ENCODE peak calls at places on chromosome 14, in six cellular contexts. D, L, E, N, A and I are unnamed samples.

GRCh38 chr14:100025111-100025510 is 40.1 kb upstream of the EVL start:
- DNase-seq in D (peak; percentile 73), L (peak; percentile 35), E (peak; percentile 62), N (no peak), A (peak; percentile 35), I (peak; percentile 86)

GRCh38 chr14:69827560-69827959 is 30.5 kb upstream of the SLC10A1 start:
- DNase-seq in D (no peak), L (no peak), E (no peak), N (no peak), A (no peak), I (no peak)

GRCh38 chr14:28057286-28058011 is 709.1 kb upstream of the FOXG1 start:
- DNase-seq in D (no peak), L (peak; percentile 4), E (no peak), N (no peak), A (no peak), I (peak; percentile 1)

GRCh38 chr14:99560946-99561683 is 42.9 kb downstream of the CCDC85C start:
- DNase-seq in D (no peak), L (no peak), E (no peak), N (no peak), A (no peak), I (peak; percentile 18)

GRCh38 chr14:23056956-23057756 is at the start of gene CDH24:
- DNase-seq in D (peak; percentile 58), L (peak; percentile 62), E (peak; percentile 90), N (no peak), A (no peak), I (peak; percentile 84)

GRCh38 chr14:33237102-33237501 is 298.4 kb downstream of the NPAS3 start:
- DNase-seq in D (no peak), L (no peak), E (no peak), N (no peak), A (no peak), I (no peak)

GRCh38 chr14:91255820-91256219 is 11.3 kb upstream of the GPR68 start:
- DNase-seq in D (no peak), L (no peak), E (no peak), N (no peak), A (no peak), I (no peak)

GRCh38 chr14:80805136-80805535 is 136.4 kb downstream of the CEP128 start:
- DNase-seq in D (no peak), L (no peak), E (no peak), N (no peak), A (no peak), I (no peak)

GRCh38 chr14:97719931-97720330 is 922.7 kb downstream of the VRK1 start:
- DNase-seq in D (no peak), L (no peak), E (no peak), N (no peak), A (no peak), I (no peak)

GRCh38 chr14:23294734-23295561 is 7.7 kb downstream of the PPP1R3E start:
- DNase-seq in D (peak; percentile 55), L (peak; percentile 55), E (peak; percentile 41), N (no peak), A (peak; percentile 77), I (peak; percentile 66)

GRCh38 chr14:71399057-71399487 is 491.8 kb downstream of the PCNX1 start:
- DNase-seq in D (no peak), L (no peak), E (no peak), N (peak; percentile 83), A (no peak), I (peak; percentile 63)

GRCh38 chr14:54300881-54301280 is 95.9 kb upstream of the CDKN3 start:
- DNase-seq in D (no peak), L (no peak), E (no peak), N (no peak), A (peak; percentile 17), I (no peak)
- TF ChIP-seq MYC in D (no peak), L (no peak), E (no peak), N (no peak), A (no peak), I (no peak)

GRCh38 chr14:93965968-93966474 is 10.3 kb downstream of the ASB2 start:
- DNase-seq in D (no peak), L (no peak), E (no peak), N (no peak), A (no peak), I (no peak)
- TF ChIP-seq MYC in D (no peak), L (no peak), E (no peak), N (no peak), A (no peak), I (no peak)

GRCh38 chr14:104559043-104559768 is 20.4 kb upstream of the C14orf180 start:
- DNase-seq in D (no peak), L (no peak), E (no peak), N (no peak), A (no peak), I (no peak)
- TF ChIP-seq MYC in D (no peak), L (no peak), E (no peak), N (no peak), A (no peak), I (no peak)

GRCh38 chr14:40629144-40629543 is 977.5 kb upstream of the LRFN5 start:
- DNase-seq in D (no peak), L (no peak), E (no peak), N (no peak), A (no peak), I (no peak)

GRCh38 chr14:40618225-40618898 is 988.3 kb upstream of the LRFN5 start:
- DNase-seq in D (no peak), L (no peak), E (no peak), N (no peak), A (no peak), I (no peak)

GRCh38 chr14:40623641-40624040 is 983.0 kb upstream of the LRFN5 start:
- DNase-seq in D (no peak), L (no peak), E (no peak), N (no peak), A (no peak), I (no peak)
- TF ChIP-seq MYC in D (no peak), L (no peak), E (no peak), N (no peak), A (no peak), I (no peak)

GRCh38 chr14:73771848-73772705 is 57.9 kb upstream of the PNMA1 start:
- DNase-seq in D (no peak), L (peak; percentile 80), E (peak; percentile 91), N (peak; percentile 85), A (peak; percentile 94), I (peak; percentile 77)

GRCh38 chr14:73775339-73776193 is 61.4 kb upstream of the PNMA1 start:
- DNase-seq in D (no peak), L (no peak), E (no peak), N (no peak), A (no peak), I (no peak)

GRCh38 chr14:73774671-73775070 is 60.5 kb upstream of the PNMA1 start:
- DNase-seq in D (no peak), L (no peak), E (no peak), N (no peak), A (no peak), I (no peak)

GRCh38 chr14:73774244-73774575 is 60.0 kb upstream of the PNMA1 start:
- DNase-seq in D (no peak), L (no peak), E (no peak), N (no peak), A (no peak), I (no peak)

DNA sequence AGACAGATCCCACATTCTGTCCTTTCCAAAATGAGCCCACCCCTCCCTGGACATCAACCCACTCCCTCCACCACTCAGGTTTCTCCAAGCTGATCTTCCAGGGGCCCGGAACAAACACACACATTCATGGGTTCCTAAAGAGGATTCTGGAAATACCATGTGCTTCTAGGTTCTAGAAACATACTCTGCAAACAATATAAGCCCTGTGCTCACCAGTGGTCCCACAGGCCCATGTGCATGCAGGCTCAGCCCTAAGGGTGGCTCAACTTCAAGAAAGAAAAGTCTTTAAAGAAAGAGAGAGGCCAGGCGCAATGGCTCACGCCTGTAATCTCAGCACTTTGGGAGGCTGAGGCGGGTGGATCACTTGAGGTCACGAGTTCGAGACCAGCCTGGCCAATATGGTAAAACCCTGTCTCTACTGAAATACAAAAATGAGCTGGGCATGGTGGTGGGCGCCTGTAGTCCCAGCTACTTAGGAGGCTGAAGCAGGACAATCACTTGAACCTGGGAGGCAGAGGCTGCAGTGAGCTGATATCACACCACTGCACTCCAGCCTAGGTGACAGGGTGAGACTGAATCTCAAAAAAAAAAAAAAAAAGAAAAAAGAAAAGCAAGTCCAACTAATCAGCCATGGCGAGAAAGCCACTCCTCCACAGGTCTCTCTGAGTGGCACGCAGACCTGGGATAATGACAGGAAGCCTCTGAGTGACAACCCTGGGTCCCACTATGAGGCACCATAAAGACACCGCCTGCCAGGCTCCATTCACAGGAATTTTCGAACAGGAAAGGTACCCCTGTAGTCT is 59.5 kb upstream of the PNMA1 start:
- DNase-seq in D (no peak), L (no peak), E (no peak), N (no peak), A (no peak), I (no peak)
- TF ChIP-seq MYC in D (no peak), L (no peak), E (no peak), N (no peak), A (no peak), I (no peak)

GRCh38 chr14:66082009-66082408 is 404.2 kb upstream of the CCDC196 start:
- DNase-seq in D (no peak), L (peak; percentile 84), E (no peak), N (no peak), A (no peak), I (no peak)
- TF ChIP-seq MYC in D (no peak), L (no peak), E (no peak), N (no peak), A (no peak), I (no peak)

GRCh38 chr14:62689741-62690140 is 355.5 kb downstream of the KCNH5 start:
- DNase-seq in D (peak; percentile 55), L (no peak), E (no peak), N (no peak), A (peak; percentile 66), I (no peak)

GRCh38 chr14:62692490-62693106 is 352.7 kb downstream of the KCNH5 start:
- DNase-seq in D (peak; percentile 22), L (no peak), E (no peak), N (no peak), A (peak; percentile 5), I (no peak)

GRCh38 chr14:62694075-62694474 is 351.2 kb downstream of the KCNH5 start:
- DNase-seq in D (peak; percentile 47), L (no peak), E (no peak), N (no peak), A (no peak), I (no peak)

GRCh38 chr14:62687818-62688217 is 357.4 kb downstream of the KCNH5 start:
- DNase-seq in D (no peak), L (no peak), E (no peak), N (no peak), A (no peak), I (no peak)

GRCh38 chr14:62691613-62692489 is 353.4 kb downstream of the KCNH5 start:
- DNase-seq in D (peak; percentile 96), L (peak; percentile 49), E (no peak), N (no peak), A (peak; percentile 97), I (peak; percentile 15)
- TF ChIP-seq MYC in D (no peak), L (no peak), E (no peak), N (no peak), A (no peak), I (no peak)

DNA sequence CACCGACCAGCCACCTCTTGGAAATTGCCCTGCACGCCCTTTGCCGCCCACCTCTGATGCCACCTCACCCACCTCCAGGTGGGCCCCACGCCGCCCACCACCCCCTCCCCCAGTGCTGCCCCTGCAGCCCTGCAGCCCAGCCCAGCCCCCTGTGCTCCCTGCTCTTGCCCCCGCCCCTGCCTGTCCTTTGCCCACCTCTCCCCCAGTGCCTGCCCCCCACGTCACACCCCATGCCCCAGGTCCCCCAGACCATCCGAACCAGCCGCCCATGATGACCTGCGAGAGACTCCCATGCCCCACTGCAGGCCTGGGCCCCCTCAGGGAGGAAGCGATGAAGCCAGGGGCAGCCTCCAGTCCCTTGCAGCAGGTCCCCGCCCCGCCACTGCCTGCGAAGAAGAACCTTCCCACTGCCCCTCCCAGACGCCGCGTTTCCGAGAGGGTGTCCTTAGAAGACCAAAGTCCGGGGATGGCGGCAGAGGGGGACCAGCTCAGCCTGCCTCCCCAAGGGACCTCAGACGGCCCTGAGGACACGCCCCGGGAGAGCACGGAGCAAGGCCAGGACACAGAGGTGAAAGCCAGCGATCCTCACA is 96.5 kb downstream of the LGMN start:
- DNase-seq in D (no peak), L (no peak), E (no peak), N (no peak), A (no peak), I (peak; percentile 76)
- TF ChIP-seq MYC in D (no peak), L (no peak), E (no peak), N (no peak), A (no peak), I (no peak)